ENCODE peak calls at places on chromosomes 12 and 14, in five cellular contexts. One of them, this sample, is unnamed.

GRCh38 chr14:69161590-69161989 is 8.7 kb upstream of the DCAF5 start:
- DNase-seq in RWPE2: no peak
- DNase-seq in fibroblast of lung: no peak
- DNase-seq in suprapubic skin: no peak
- DNase-seq in fibroblast of mammary gland: no peak
- DNase-seq in this sample: no peak

GRCh38 chr12:70756791-70757190 is 119.6 kb upstream of the PTPRB start:
- DNase-seq in suprapubic skin: no peak
- DNase-seq in fibroblast of lung: no peak
- DNase-seq in fibroblast of mammary gland: no peak
- DNase-seq in RWPE2: no peak
- DNase-seq in this sample: no peak

GRCh38 chr12:92827836-92828431 is 101.2 kb downstream of the EEA1 start:
- DNase-seq in RWPE2: no peak
- DNase-seq in fibroblast of lung: peak
- DNase-seq in suprapubic skin: no peak
- DNase-seq in fibroblast of mammary gland: peak
- DNase-seq in this sample: no peak

GRCh38 chr12:81888341-81888740 is 129.2 kb upstream of the PPFIA2 start:
- DNase-seq in fibroblast of mammary gland: no peak
- DNase-seq in RWPE2: no peak
- DNase-seq in fibroblast of lung: peak
- DNase-seq in suprapubic skin: no peak
- DNase-seq in this sample: no peak

GRCh38 chr14:98182385-98183055 is 1089.5 kb downstream of the BCL11B start:
- DNase-seq in RWPE2: no peak
- DNase-seq in fibroblast of lung: peak
- DNase-seq in suprapubic skin: no peak
- DNase-seq in fibroblast of mammary gland: no peak
- DNase-seq in this sample: no peak

GRCh38 chr12:27780612-27781408 is 774 bp upstream of the MANSC4 start:
- DNase-seq in RWPE2: peak
- DNase-seq in fibroblast of mammary gland: peak
- DNase-seq in suprapubic skin: no peak
- DNase-seq in fibroblast of lung: peak
- DNase-seq in this sample: no peak

GRCh38 chr12:16857456-16857923 is 251.5 kb upstream of the LMO3 start:
- DNase-seq in RWPE2: no peak
- DNase-seq in suprapubic skin: no peak
- DNase-seq in fibroblast of mammary gland: no peak
- DNase-seq in fibroblast of lung: no peak
- DNase-seq in this sample: no peak

GRCh38 chr14:61322011-61322798 is 826 bp downstream of the PRKCH start:
- DNase-seq in RWPE2: peak
- DNase-seq in suprapubic skin: no peak
- DNase-seq in fibroblast of lung: no peak
- DNase-seq in fibroblast of mammary gland: no peak
- DNase-seq in this sample: no peak

GRCh38 chr14:76753799-76754198 is 7.5 kb upstream of the VASH1 start:
- DNase-seq in fibroblast of lung: no peak
- DNase-seq in RWPE2: no peak
- DNase-seq in fibroblast of mammary gland: no peak
- DNase-seq in suprapubic skin: no peak
- DNase-seq in this sample: no peak

GRCh38 chr14:64761441-64762043 is 57.3 kb downstream of the PLEKHG3 start:
- DNase-seq in RWPE2: peak
- DNase-seq in fibroblast of mammary gland: peak
- DNase-seq in fibroblast of lung: no peak
- DNase-seq in suprapubic skin: no peak
- DNase-seq in this sample: no peak

GRCh38 chr12:8052679-8053078 is 13.5 kb downstream of the C3AR1 start:
- DNase-seq in RWPE2: no peak
- DNase-seq in suprapubic skin: no peak
- DNase-seq in fibroblast of mammary gland: no peak
- DNase-seq in fibroblast of lung: no peak
- DNase-seq in this sample: no peak

GRCh38 chr12:6839482-6840201 is 1.1 kb upstream of the GNB3 start:
- DNase-seq in fibroblast of mammary gland: no peak
- DNase-seq in fibroblast of lung: no peak
- DNase-seq in RWPE2: no peak
- DNase-seq in suprapubic skin: no peak
- DNase-seq in this sample: no peak

GRCh38 chr12:47054659-47055058 is 24.8 kb upstream of the PCED1B start:
- DNase-seq in suprapubic skin: no peak
- DNase-seq in fibroblast of lung: no peak
- DNase-seq in RWPE2: no peak
- DNase-seq in fibroblast of mammary gland: no peak
- DNase-seq in this sample: no peak

GRCh38 chr14:96592591-96593388 is 90.6 kb downstream of the PAPOLA start:
- DNase-seq in fibroblast of lung: peak
- DNase-seq in RWPE2: no peak
- DNase-seq in suprapubic skin: peak
- DNase-seq in fibroblast of mammary gland: peak
- DNase-seq in this sample: no peak

GRCh38 chr14:54549862-54550261 is 17.1 kb upstream of the SAMD4A start:
- DNase-seq in fibroblast of mammary gland: peak
- DNase-seq in RWPE2: no peak
- DNase-seq in suprapubic skin: no peak
- DNase-seq in fibroblast of lung: peak
- DNase-seq in this sample: no peak

GRCh38 chr12:64318605-64319004 is 72.0 kb downstream of the C12orf56 start:
- DNase-seq in suprapubic skin: no peak
- DNase-seq in RWPE2: no peak
- DNase-seq in fibroblast of mammary gland: peak
- DNase-seq in fibroblast of lung: no peak
- DNase-seq in this sample: no peak

GRCh38 chr14:89279649-89280232 is 137.3 kb downstream of the FOXN3 start:
- DNase-seq in RWPE2: no peak
- DNase-seq in fibroblast of mammary gland: no peak
- DNase-seq in fibroblast of lung: no peak
- DNase-seq in suprapubic skin: no peak
- DNase-seq in this sample: no peak

GRCh38 chr12:53223391-53224267 is 8.4 kb downstream of the RARG start:
- DNase-seq in suprapubic skin: no peak
- DNase-seq in fibroblast of lung: peak
- DNase-seq in fibroblast of mammary gland: peak
- DNase-seq in RWPE2: peak
- DNase-seq in this sample: no peak

GRCh38 chr14:62289471-62289870 is 527.3 kb downstream of the SNAPC1 start:
- DNase-seq in fibroblast of lung: peak
- DNase-seq in fibroblast of mammary gland: peak
- DNase-seq in suprapubic skin: no peak
- DNase-seq in RWPE2: no peak
- DNase-seq in this sample: no peak

GRCh38 chr12:644818-645552 is 18.3 kb downstream of the NINJ2 start:
- DNase-seq in fibroblast of mammary gland: peak
- DNase-seq in RWPE2: no peak
- DNase-seq in suprapubic skin: no peak
- DNase-seq in fibroblast of lung: peak
- DNase-seq in this sample: no peak

GRCh38 chr14:31927348-31927826 is 149.7 kb upstream of the ARHGAP5 start:
- DNase-seq in suprapubic skin: no peak
- DNase-seq in fibroblast of mammary gland: peak
- DNase-seq in RWPE2: no peak
- DNase-seq in fibroblast of lung: peak
- DNase-seq in this sample: no peak

GRCh38 chr12:40137252-40137651 is 31.4 kb upstream of the SLC2A13 start:
- DNase-seq in RWPE2: no peak
- DNase-seq in fibroblast of lung: no peak
- DNase-seq in suprapubic skin: no peak
- DNase-seq in fibroblast of mammary gland: peak
- DNase-seq in this sample: no peak

GRCh38 chr12:64714551-64714968 is 44.6 kb downstream of the GNS start:
- DNase-seq in fibroblast of mammary gland: no peak
- DNase-seq in suprapubic skin: no peak
- DNase-seq in RWPE2: no peak
- DNase-seq in fibroblast of lung: no peak
- DNase-seq in this sample: no peak

GRCh38 chr12:130951636-130952035 is 2.1 kb upstream of the ADGRD1 start:
- DNase-seq in suprapubic skin: no peak
- DNase-seq in RWPE2: no peak
- DNase-seq in fibroblast of lung: no peak
- DNase-seq in fibroblast of mammary gland: no peak
- DNase-seq in this sample: peak

GRCh38 chr14:39469094-39469710 is 37.0 kb upstream of the FBXO33 start:
- DNase-seq in suprapubic skin: no peak
- DNase-seq in fibroblast of lung: no peak
- DNase-seq in RWPE2: no peak
- DNase-seq in fibroblast of mammary gland: peak
- DNase-seq in this sample: no peak

GRCh38 chr12:79420146-79420618 is 270.6 kb downstream of the PAWR start:
- DNase-seq in RWPE2: no peak
- DNase-seq in fibroblast of mammary gland: peak
- DNase-seq in fibroblast of lung: peak
- DNase-seq in suprapubic skin: no peak
- DNase-seq in this sample: no peak

GRCh38 chr14:54565236-54566151 is 1.4 kb upstream of the SAMD4A start:
- DNase-seq in RWPE2: peak
- DNase-seq in fibroblast of mammary gland: peak
- DNase-seq in fibroblast of lung: peak
- DNase-seq in suprapubic skin: peak
- DNase-seq in this sample: peak

GRCh38 chr12:14901228-14901562 is 15.5 kb upstream of the MGP start:
- DNase-seq in suprapubic skin: no peak
- DNase-seq in fibroblast of lung: no peak
- DNase-seq in fibroblast of mammary gland: no peak
- DNase-seq in RWPE2: no peak
- DNase-seq in this sample: no peak

GRCh38 chr12:130540376-130540775 is 175.7 kb downstream of the RIMBP2 start:
- DNase-seq in suprapubic skin: no peak
- DNase-seq in fibroblast of mammary gland: no peak
- DNase-seq in fibroblast of lung: no peak
- DNase-seq in RWPE2: no peak
- DNase-seq in this sample: no peak

GRCh38 chr12:12315838-12316237 is 34.2 kb downstream of the MANSC1 start:
- DNase-seq in fibroblast of mammary gland: no peak
- DNase-seq in suprapubic skin: no peak
- DNase-seq in fibroblast of lung: peak
- DNase-seq in RWPE2: no peak
- DNase-seq in this sample: no peak

GRCh38 chr12:93163260-93164036 is 214.3 kb upstream of the NUDT4 start:
- DNase-seq in fibroblast of mammary gland: peak
- DNase-seq in RWPE2: no peak
- DNase-seq in fibroblast of lung: peak
- DNase-seq in suprapubic skin: no peak
- DNase-seq in this sample: no peak

GRCh38 chr14:96016761-96017160 is 22.4 kb upstream of the C14orf132 start:
- DNase-seq in RWPE2: no peak
- DNase-seq in fibroblast of lung: peak
- DNase-seq in fibroblast of mammary gland: no peak
- DNase-seq in suprapubic skin: no peak
- DNase-seq in this sample: no peak

GRCh38 chr12:29088611-29089219 is 60.4 kb upstream of the FAR2 start:
- DNase-seq in fibroblast of mammary gland: peak
- DNase-seq in suprapubic skin: no peak
- DNase-seq in fibroblast of lung: peak
- DNase-seq in RWPE2: no peak
- DNase-seq in this sample: no peak
- TF ChIP-seq CTCF in fibroblast of mammary gland: peak
- TF ChIP-seq CTCF in suprapubic skin: no peak
- TF ChIP-seq CTCF in fibroblast of lung: peak
- TF ChIP-seq CTCF in RWPE2: peak
- TF ChIP-seq CTCF in this sample: peak

GRCh38 chr14:21796912-21797311 is 123.3 kb upstream of the OR4E1 start:
- DNase-seq in fibroblast of mammary gland: no peak
- DNase-seq in suprapubic skin: no peak
- DNase-seq in RWPE2: no peak
- DNase-seq in fibroblast of lung: no peak
- DNase-seq in this sample: no peak
- TF ChIP-seq CTCF in fibroblast of mammary gland: no peak
- TF ChIP-seq CTCF in suprapubic skin: no peak
- TF ChIP-seq CTCF in RWPE2: no peak
- TF ChIP-seq CTCF in fibroblast of lung: no peak
- TF ChIP-seq CTCF in this sample: no peak

DNA sequence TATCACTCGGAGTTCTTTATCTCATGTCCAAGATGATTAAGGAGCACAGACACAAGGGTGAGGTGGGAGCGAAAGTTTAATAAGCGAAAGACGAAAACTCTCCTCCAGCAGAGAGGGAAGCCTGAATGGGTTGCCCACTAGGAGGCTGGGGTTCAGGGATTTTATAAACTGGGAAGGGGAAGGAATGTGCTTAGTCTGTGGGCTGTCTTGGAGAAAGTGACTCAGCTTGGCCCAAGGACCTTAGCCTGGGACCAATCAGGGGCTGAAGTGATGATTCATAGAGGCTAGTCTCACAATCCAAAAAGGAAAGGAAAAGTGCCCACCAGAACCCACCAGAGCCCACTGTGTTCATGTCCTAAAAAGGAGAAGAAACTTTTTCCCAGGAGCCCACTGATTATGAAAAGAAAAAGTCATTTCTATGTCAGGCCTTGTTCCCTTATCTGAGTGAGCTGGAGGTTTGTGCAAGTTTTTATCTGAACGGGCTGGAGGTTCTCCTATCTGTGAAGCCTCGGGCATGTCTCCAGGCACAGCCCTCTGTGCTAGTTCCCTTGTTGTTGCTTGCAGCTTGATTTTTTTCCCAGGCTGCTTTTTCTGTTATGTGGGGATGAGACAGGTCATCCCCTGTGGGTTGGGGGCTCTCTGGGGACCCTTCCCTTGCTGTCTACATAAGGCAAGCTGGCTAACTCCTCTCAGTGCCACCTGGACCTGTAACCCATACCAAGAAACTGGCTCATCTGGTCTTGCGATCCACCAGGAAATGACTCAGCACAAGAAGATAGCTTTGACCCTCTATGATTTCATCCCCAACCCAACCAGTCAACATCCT is 8.3 kb upstream of the GOLGA5 start:
- DNase-seq in suprapubic skin: no peak
- DNase-seq in fibroblast of lung: peak
- DNase-seq in fibroblast of mammary gland: peak
- DNase-seq in RWPE2: no peak
- DNase-seq in this sample: no peak
- TF ChIP-seq CTCF in suprapubic skin: no peak
- TF ChIP-seq CTCF in fibroblast of lung: peak
- TF ChIP-seq CTCF in fibroblast of mammary gland: peak
- TF ChIP-seq CTCF in RWPE2: no peak
- TF ChIP-seq CTCF in this sample: no peak

DNA sequence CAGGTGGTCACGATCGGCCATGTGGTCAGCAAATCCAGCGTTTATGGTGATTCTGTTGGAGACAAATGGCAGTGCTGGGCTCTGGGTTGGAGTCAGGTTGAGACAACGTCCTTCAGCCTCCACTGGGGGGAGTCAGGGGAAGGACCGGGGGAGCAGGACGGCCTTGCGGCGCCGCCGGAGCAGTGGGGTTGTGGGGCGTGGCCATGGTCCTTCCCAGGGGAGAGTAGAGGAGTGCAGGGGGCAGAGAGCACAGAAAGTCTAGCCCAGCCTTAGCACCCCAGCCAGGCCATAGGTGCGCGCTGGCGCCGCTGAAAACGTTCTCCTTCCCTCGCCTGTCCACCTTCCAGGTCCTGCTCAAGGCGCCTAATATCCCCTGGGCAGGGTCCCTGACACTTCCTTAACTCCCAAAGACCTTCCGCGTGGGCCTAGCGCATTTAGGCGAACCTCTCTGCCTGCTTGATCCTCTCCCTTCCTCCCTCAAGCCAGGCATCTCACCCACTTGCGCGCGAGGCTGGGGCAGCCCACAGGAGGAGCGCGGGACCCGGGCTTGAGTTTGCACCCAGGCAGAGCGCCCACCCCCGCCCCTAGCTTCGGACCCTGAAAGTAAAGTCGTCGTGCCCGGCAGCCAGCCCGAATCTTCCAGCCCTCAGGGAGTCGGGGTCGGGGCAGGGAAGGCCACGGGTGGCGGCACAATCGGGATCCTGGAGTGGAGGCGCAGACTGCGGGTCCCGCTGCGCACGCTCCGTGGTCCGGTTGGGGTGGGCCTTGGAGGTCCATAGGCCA is 3.1 kb upstream of the KIF26A start:
- DNase-seq in RWPE2: peak
- DNase-seq in fibroblast of mammary gland: peak
- DNase-seq in suprapubic skin: peak
- DNase-seq in fibroblast of lung: peak
- DNase-seq in this sample: no peak
- TF ChIP-seq CTCF in RWPE2: peak
- TF ChIP-seq CTCF in fibroblast of mammary gland: no peak
- TF ChIP-seq CTCF in suprapubic skin: no peak
- TF ChIP-seq CTCF in fibroblast of lung: no peak
- TF ChIP-seq CTCF in this sample: peak